ENCODE peak calls at places on chromosome 4, in five cellular contexts. One of them, this sample, is unnamed.

GRCh38 chr4:81512945-81513584 is 41.4 kb upstream of the RASGEF1B start:
- DNase-seq in activated T-cell treated with anti-CD3 and anti-CD28 coated beads, Interleukin-2, amount 50 U/mL, for 72 hours: no peak
- DNase-seq in right cardiac atrium: no peak
- DNase-seq in M059J: no peak
- DNase-seq in transverse colon: no peak
- DNase-seq in this sample: no peak

GRCh38 chr4:38154681-38155588 is 194.7 kb downstream of the PTTG2 start:
- DNase-seq in activated T-cell treated with anti-CD3 and anti-CD28 coated beads, Interleukin-2, amount 50 U/mL, for 72 hours: no peak
- DNase-seq in M059J: no peak
- DNase-seq in transverse colon: peak; percentile 85
- DNase-seq in right cardiac atrium: peak; percentile 90
- DNase-seq in this sample: no peak

GRCh38 chr4:93317046-93317445 is 511.5 kb upstream of the ATOH1 start:
- DNase-seq in activated T-cell treated with anti-CD3 and anti-CD28 coated beads, Interleukin-2, amount 50 U/mL, for 72 hours: no peak
- DNase-seq in right cardiac atrium: no peak
- DNase-seq in transverse colon: no peak
- DNase-seq in M059J: no peak
- DNase-seq in this sample: no peak

GRCh38 chr4:47145630-47146029 is 114.3 kb downstream of the GABRB1 start:
- DNase-seq in M059J: peak; percentile 87
- DNase-seq in transverse colon: no peak
- DNase-seq in right cardiac atrium: no peak
- DNase-seq in activated T-cell treated with anti-CD3 and anti-CD28 coated beads, Interleukin-2, amount 50 U/mL, for 72 hours: peak; percentile 2
- DNase-seq in this sample: peak; percentile 68

GRCh38 chr4:140091305-140091704 is 62.7 kb downstream of the MAML3 start:
- DNase-seq in transverse colon: no peak
- DNase-seq in right cardiac atrium: no peak
- DNase-seq in activated T-cell treated with anti-CD3 and anti-CD28 coated beads, Interleukin-2, amount 50 U/mL, for 72 hours: no peak
- DNase-seq in M059J: peak; percentile 30
- DNase-seq in this sample: no peak

GRCh38 chr4:180695851-180696250 is 1547.4 kb upstream of the TENM3 start:
- DNase-seq in right cardiac atrium: no peak
- DNase-seq in transverse colon: no peak
- DNase-seq in activated T-cell treated with anti-CD3 and anti-CD28 coated beads, Interleukin-2, amount 50 U/mL, for 72 hours: no peak
- DNase-seq in M059J: peak; percentile 75
- DNase-seq in this sample: peak; percentile 11

GRCh38 chr4:53688186-53688790 is 97.0 kb upstream of the LNX1 start:
- DNase-seq in M059J: peak; percentile 97
- DNase-seq in right cardiac atrium: no peak
- DNase-seq in transverse colon: no peak
- DNase-seq in activated T-cell treated with anti-CD3 and anti-CD28 coated beads, Interleukin-2, amount 50 U/mL, for 72 hours: peak; percentile 42
- DNase-seq in this sample: peak; percentile 100

GRCh38 chr4:74319506-74319905 is 11.2 kb downstream of the EPGN start:
- DNase-seq in M059J: no peak
- DNase-seq in transverse colon: no peak
- DNase-seq in right cardiac atrium: no peak
- DNase-seq in activated T-cell treated with anti-CD3 and anti-CD28 coated beads, Interleukin-2, amount 50 U/mL, for 72 hours: no peak
- DNase-seq in this sample: peak; percentile 5

GRCh38 chr4:8938137-8938536 is 66.5 kb upstream of the HMX1 start:
- DNase-seq in activated T-cell treated with anti-CD3 and anti-CD28 coated beads, Interleukin-2, amount 50 U/mL, for 72 hours: no peak
- DNase-seq in right cardiac atrium: no peak
- DNase-seq in transverse colon: no peak
- DNase-seq in M059J: no peak
- DNase-seq in this sample: no peak

GRCh38 chr4:148225639-148226038 is 216.6 kb downstream of the NR3C2 start:
- DNase-seq in transverse colon: no peak
- DNase-seq in M059J: no peak
- DNase-seq in right cardiac atrium: no peak
- DNase-seq in activated T-cell treated with anti-CD3 and anti-CD28 coated beads, Interleukin-2, amount 50 U/mL, for 72 hours: no peak
- DNase-seq in this sample: peak; percentile 4

GRCh38 chr4:25795566-25796454 is 67.0 kb downstream of the SEL1L3 start:
- DNase-seq in M059J: peak; percentile 73
- DNase-seq in activated T-cell treated with anti-CD3 and anti-CD28 coated beads, Interleukin-2, amount 50 U/mL, for 72 hours: no peak
- DNase-seq in right cardiac atrium: no peak
- DNase-seq in transverse colon: no peak
- DNase-seq in this sample: peak; percentile 96

GRCh38 chr4:187236491-187236890 is 512.8 kb upstream of the FAT1 start:
- DNase-seq in activated T-cell treated with anti-CD3 and anti-CD28 coated beads, Interleukin-2, amount 50 U/mL, for 72 hours: no peak
- DNase-seq in M059J: peak; percentile 85
- DNase-seq in transverse colon: no peak
- DNase-seq in right cardiac atrium: no peak
- DNase-seq in this sample: peak; percentile 93

GRCh38 chr4:182400754-182401153 is 157.6 kb downstream of the TENM3 start:
- DNase-seq in right cardiac atrium: no peak
- DNase-seq in M059J: no peak
- DNase-seq in activated T-cell treated with anti-CD3 and anti-CD28 coated beads, Interleukin-2, amount 50 U/mL, for 72 hours: no peak
- DNase-seq in transverse colon: no peak
- DNase-seq in this sample: no peak